ENCODE peak calls at places on chromosomes 13 and 19, in ten cellular contexts. Y is GM12878, C is psoas muscle, N is HCT116, R is DND-41, W is neural progenitor cell, B is heart right ventricle, O is aorta, V is adrenal gland, Q is fibroblast of lung. L is an unnamed sample.
A peak's percentile ranks its signal among the peaks of the same experiment; 100 is the strongest.

GRCh38 chr13:52096062-52096461 is 32.8 kb downstream of the NEK5 start:
- DNase-seq in Y (no peak), C (no peak), N (no peak), R (no peak), W (no peak), B (no peak), O (no peak), V (no peak), Q (no peak), L (no peak)

GRCh38 chr13:35225582-35225981 is 250.9 kb downstream of the MAB21L1 start:
- DNase-seq in Y (no peak), C (no peak), N (no peak), R (no peak), W (peak; percentile 24), B (no peak), O (no peak), V (no peak), Q (no peak), L (no peak)

GRCh38 chr13:44218501-44219240 is 155.0 kb upstream of the SERP2 start:
- DNase-seq in Y (no peak), C (peak; percentile 72), N (no peak), R (no peak), W (no peak), B (peak; percentile 68), O (peak; percentile 85), V (peak; percentile 74), Q (peak; percentile 74), L (no peak)

GRCh38 chr13:69857188-69857821 is 250.3 kb upstream of the ATXN8OS start:
- DNase-seq in Y (peak; percentile 19), C (no peak), N (peak; percentile 45), R (no peak), W (peak; percentile 75), B (no peak), O (no peak), V (no peak), Q (peak; percentile 49), L (peak; percentile 86)

GRCh38 chr19:27793644-27794443 is 1419.1 kb downstream of the UQCRFS1 start:
- DNase-seq in Y (peak; percentile 71), C (peak; percentile 94), N (peak; percentile 87), R (peak; percentile 94), W (peak; percentile 94), B (peak; percentile 91), O (peak; percentile 97), V (peak; percentile 98), Q (peak; percentile 93), L (peak; percentile 95)

GRCh38 chr19:31616031-31616430 is 266.8 kb upstream of the TSHZ3 start:
- DNase-seq in Y (no peak), C (no peak), N (no peak), R (no peak), W (no peak), B (no peak), O (no peak), V (no peak), Q (no peak), L (no peak)

GRCh38 chr13:60642552-60642951 is 245.5 kb downstream of the TDRD3 start:
- DNase-seq in Y (no peak), C (no peak), N (no peak), R (no peak), W (no peak), B (no peak), O (no peak), V (no peak), Q (no peak), L (no peak)

GRCh38 chr13:41139296-41139966 is 6.8 kb upstream of the KBTBD6 start:
- DNase-seq in Y (no peak), C (no peak), N (no peak), R (no peak), W (no peak), B (no peak), O (no peak), V (no peak), Q (peak; percentile 51), L (no peak)

GRCh38 chr13:32419862-32420261 is 8.1 kb downstream of the N4BP2L1 start:
- DNase-seq in Y (no peak), C (no peak), N (no peak), R (no peak), W (no peak), B (no peak), O (no peak), V (no peak), Q (no peak), L (no peak)

GRCh38 chr19:54707932-54708331 is 16.3 kb upstream of the KIR3DL3 start:
- DNase-seq in Y (no peak), C (no peak), N (no peak), R (peak; percentile 70), W (no peak), B (no peak), O (no peak), V (no peak), Q (no peak), L (no peak)

GRCh38 chr13:48194392-48194754 is 38.6 kb upstream of the ITM2B start:
- DNase-seq in Y (peak; percentile 43), C (no peak), N (no peak), R (no peak), W (no peak), B (no peak), O (no peak), V (no peak), Q (no peak), L (no peak)
- H3K27ac ChIP-seq in Y (no peak overlapping the region), C (no peak overlapping the region), N (no peak overlapping the region), R (no peak overlapping the region), W (no peak overlapping the region), B (no peak overlapping the region), O (no peak overlapping the region), V (no peak overlapping the region), Q (no peak overlapping the region), L (no peak overlapping the region)

DNA sequence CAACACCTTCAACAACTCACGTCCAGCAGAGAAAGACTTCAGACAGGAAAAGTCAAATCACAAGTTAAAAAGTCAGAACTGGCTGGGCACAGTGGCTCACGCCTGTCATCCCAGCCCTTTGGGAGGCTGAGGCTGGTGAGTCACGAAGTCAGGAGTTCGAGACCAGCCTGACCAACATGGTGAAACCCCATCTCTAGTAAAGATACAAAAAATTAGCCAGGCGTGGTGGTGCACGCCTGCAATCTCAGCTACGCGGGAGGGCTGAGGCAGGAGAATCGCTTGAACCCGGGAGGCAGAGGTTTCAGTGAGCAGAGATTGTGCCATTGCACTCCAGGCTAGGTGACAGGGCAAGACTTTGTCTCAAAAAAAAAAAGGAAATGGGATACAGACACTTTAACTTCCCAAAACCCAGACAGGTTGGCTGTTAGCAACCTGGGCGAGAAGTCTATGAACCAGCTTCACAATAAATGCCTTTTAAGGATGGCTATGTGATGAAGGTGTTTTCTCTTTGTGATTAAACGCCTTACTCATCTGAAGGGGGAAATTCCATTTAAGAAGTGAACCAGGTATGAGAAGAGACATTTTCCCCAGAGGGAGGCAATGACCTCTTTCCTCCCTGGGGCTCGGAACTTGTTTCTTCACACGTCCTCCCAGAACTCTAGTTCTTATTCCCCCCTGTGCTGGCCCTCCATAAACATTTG is 80.4 kb downstream of the INSR start:
- DNase-seq in Y (no peak), C (no peak), N (no peak), R (no peak), W (no peak), B (no peak), O (no peak), V (no peak), Q (no peak), L (no peak)
- H3K36me3 ChIP-seq in Y (no peaks in the 10 kb centered on the region), C (peaks cover 3% of the 10 kb centered on the region), N (no peaks in the 10 kb centered on the region), R (no peaks in the 10 kb centered on the region), W (no peaks in the 10 kb centered on the region), B (peaks cover 6% of the 10 kb centered on the region), O (no peaks in the 10 kb centered on the region), V (no peaks in the 10 kb centered on the region), Q (no peaks in the 10 kb centered on the region), L (no peaks in the 10 kb centered on the region)

GRCh38 chr19:38451629-38452028 is 18.1 kb downstream of the RYR1 start:
- DNase-seq in Y (no peak), C (no peak), N (no peak), R (no peak), W (no peak), B (no peak), O (no peak), V (no peak), Q (no peak), L (no peak)
- H3K27ac ChIP-seq in Y (no peak overlapping the region), C (peak overlapping the region; percentile 68), N (no peak overlapping the region), R (no peak overlapping the region), W (no peak overlapping the region), B (no peak overlapping the region), O (no peak overlapping the region), V (no peak overlapping the region), Q (no peak overlapping the region), L (no peak overlapping the region)

GRCh38 chr13:75417006-75417384 is 65.0 kb downstream of the TBC1D4 start:
- DNase-seq in Y (no peak), C (no peak), N (no peak), R (no peak), W (no peak), B (peak; percentile 13), O (no peak), V (no peak), Q (no peak), L (no peak)
- H3K36me3 ChIP-seq in Y (no peaks in the 10 kb centered on the region), C (no peaks in the 10 kb centered on the region), N (no peaks in the 10 kb centered on the region), R (no peaks in the 10 kb centered on the region), W (no peaks in the 10 kb centered on the region), B (no peaks in the 10 kb centered on the region), O (no peaks in the 10 kb centered on the region), V (no peaks in the 10 kb centered on the region), Q (no peaks in the 10 kb centered on the region), L (no peaks in the 10 kb centered on the region)

DNA sequence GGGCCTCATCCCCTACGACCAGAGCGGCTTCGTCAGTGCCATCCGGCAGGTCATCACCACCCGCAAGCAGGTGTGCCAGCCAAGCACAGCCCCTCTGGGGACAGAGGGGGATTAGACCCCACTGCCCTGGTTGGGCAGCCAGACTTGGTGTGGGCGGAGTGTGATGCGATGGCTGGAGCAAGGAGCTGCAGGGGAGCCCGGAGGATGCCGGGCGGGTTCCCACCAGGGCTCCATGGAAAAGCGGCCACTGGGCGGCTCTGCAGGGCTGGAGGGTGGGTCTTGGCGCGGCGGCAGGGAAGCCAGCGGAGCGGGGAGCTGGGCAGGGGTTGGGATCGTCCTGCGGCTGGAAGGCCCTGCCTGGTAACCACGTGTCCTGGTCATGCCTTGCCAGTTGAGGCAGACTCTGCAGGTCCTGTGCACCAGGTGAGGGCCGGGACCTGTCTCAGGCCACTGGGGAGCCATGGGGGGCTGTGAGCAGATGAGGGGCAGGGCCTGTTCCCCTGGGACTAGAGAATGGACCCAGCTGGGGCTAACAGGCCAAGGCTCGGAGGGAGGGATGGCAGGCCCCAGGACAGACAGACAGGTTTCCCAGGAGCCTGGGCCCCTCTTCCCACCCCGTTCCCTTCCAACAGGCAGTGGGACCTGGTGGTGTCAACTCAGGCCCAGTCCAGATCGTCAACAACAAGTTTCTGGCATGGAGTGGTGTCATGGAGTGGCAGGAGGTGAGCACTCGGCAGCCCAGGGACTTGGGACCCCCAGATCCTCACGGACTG is 6.3 kb downstream of the PTOV1 start:
- DNase-seq in Y (no peak), C (no peak), N (no peak), R (no peak), W (no peak), B (no peak), O (no peak), V (peak; percentile 56), Q (no peak), L (no peak)
- H3K27ac ChIP-seq in Y (no peak overlapping the region), C (no peak overlapping the region), N (peak overlapping the region; percentile 45), R (no peak overlapping the region), W (peak overlapping the region; percentile 76), B (no peak overlapping the region), O (no peak overlapping the region), V (peak overlapping the region; percentile 69), Q (no peak overlapping the region), L (peak overlapping the region; percentile 72)

DNA sequence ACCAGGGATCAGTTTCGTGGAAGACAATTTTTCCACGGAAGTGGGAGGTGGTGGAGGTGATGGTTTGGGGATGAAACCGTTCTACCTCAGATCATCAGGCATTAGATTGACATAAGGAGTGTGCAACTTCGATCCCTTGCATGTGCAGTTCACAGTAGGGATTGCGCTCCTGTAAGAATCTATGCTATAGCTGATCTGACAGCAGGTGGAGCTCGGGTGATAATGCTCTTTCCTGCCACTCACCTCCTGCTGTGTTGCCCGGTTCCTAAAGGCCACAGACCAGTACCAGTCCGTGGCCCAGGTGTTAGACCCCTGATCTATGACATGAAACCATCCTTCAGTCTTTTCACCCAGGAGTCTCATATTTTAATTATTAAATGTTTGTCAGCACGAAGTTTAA is 4.0 kb downstream of the ZNF302 start:
- DNase-seq in Y (no peak), C (no peak), N (no peak), R (no peak), W (no peak), B (no peak), O (no peak), V (no peak), Q (no peak), L (no peak)
- H3K36me3 ChIP-seq in Y (peaks cover 23% of the 10 kb centered on the region), C (peaks cover 73% of the 10 kb centered on the region), N (peaks cover 53% of the 10 kb centered on the region), R (peaks cover 39% of the 10 kb centered on the region), W (peaks cover 49% of the 10 kb centered on the region), B (peaks cover 74% of the 10 kb centered on the region), O (no peaks in the 10 kb centered on the region), V (peaks cover 40% of the 10 kb centered on the region), Q (peaks cover 4% of the 10 kb centered on the region), L (peaks cover 34% of the 10 kb centered on the region)